ENCODE peak calls at places on chromosome 13, in four cellular contexts. Q, N, A and I are unnamed samples.

GRCh38 chr13:31742102-31742695 is 2.9 kb downstream of the RXFP2 start:
- DNase-seq in Q (no peak), N (peak), A (peak), I (no peak)

GRCh38 chr13:103222683-103223082 is 156.5 kb upstream of the SLC10A2 start:
- DNase-seq in Q (no peak), N (peak), A (no peak), I (no peak)

GRCh38 chr13:44703371-44703770 is 127.2 kb upstream of the TSC22D1 start:
- DNase-seq in Q (no peak), N (no peak), A (no peak), I (no peak)

GRCh38 chr13:20441879-20442278 is 83.8 kb downstream of the CRYL1 start:
- DNase-seq in Q (no peak), N (no peak), A (no peak), I (peak)

GRCh38 chr13:77362166-77362565 is 35.3 kb upstream of the MYCBP2 start:
- DNase-seq in Q (no peak), N (no peak), A (no peak), I (no peak)

GRCh38 chr13:110387451-110388140 is 80.5 kb downstream of the COL4A2 start:
- DNase-seq in Q (no peak), N (no peak), A (no peak), I (no peak)

GRCh38 chr13:99004931-99005330 is 27.1 kb upstream of the DOCK9 start:
- DNase-seq in Q (no peak), N (peak), A (no peak), I (no peak)

GRCh38 chr13:39417643-39418042 is 185.3 kb downstream of the LHFPL6 start:
- DNase-seq in Q (no peak), N (no peak), A (no peak), I (no peak)

GRCh38 chr13:71754407-71754974 is 112.5 kb downstream of the DACH1 start:
- DNase-seq in Q (no peak), N (no peak), A (no peak), I (no peak)

GRCh38 chr13:38705351-38705750 is 18.5 kb downstream of the FREM2 start:
- DNase-seq in Q (no peak), N (no peak), A (no peak), I (no peak)

GRCh38 chr13:45113809-45114208 is 6.5 kb upstream of the GTF2F2 start:
- DNase-seq in Q (no peak), N (peak), A (no peak), I (no peak)

GRCh38 chr13:112720814-112721197 is 31.0 kb downstream of the ATP11A start:
- DNase-seq in Q (no peak), N (no peak), A (no peak), I (no peak)

GRCh38 chr13:98428256-98428966 is 148.5 kb downstream of the STK24 start:
- DNase-seq in Q (no peak), N (no peak), A (no peak), I (no peak)

GRCh38 chr13:50589651-50590054 is 253.8 kb downstream of the DLEU7 start:
- DNase-seq in Q (peak), N (no peak), A (no peak), I (peak)

GRCh38 chr13:50914848-50915247 is 5.3 kb downstream of the RNASEH2B start:
- DNase-seq in Q (no peak), N (no peak), A (no peak), I (no peak)

GRCh38 chr13:91406619-91407018 is 8.2 kb downstream of the GPC5 start:
- DNase-seq in Q (no peak), N (peak), A (no peak), I (peak)

GRCh38 chr13:80040219-80040976 is 300.5 kb downstream of the SPRY2 start:
- DNase-seq in Q (peak), N (no peak), A (no peak), I (peak)

GRCh38 chr13:19053561-19053960 is 128.1 kb downstream of the TUBA3C start:
- DNase-seq in Q (no peak), N (no peak), A (no peak), I (no peak)

GRCh38 chr13:44093607-44094583 is 214.2 kb downstream of the LACC1 start:
- DNase-seq in Q (no peak), N (peak), A (no peak), I (no peak)

GRCh38 chr13:50942630-50943311 is 33.2 kb downstream of the RNASEH2B start:
- DNase-seq in Q (no peak), N (no peak), A (no peak), I (no peak)

GRCh38 chr13:37070956-37071355 is 11.5 kb upstream of the SUPT20H start:
- DNase-seq in Q (no peak), N (no peak), A (no peak), I (no peak)

GRCh38 chr13:50322006-50322405 is 306.8 kb downstream of the KCNRG start:
- DNase-seq in Q (no peak), N (no peak), A (no peak), I (no peak)

GRCh38 chr13:77697208-77698103 is at the start of gene SLAIN1:
- DNase-seq in Q (no peak), N (peak), A (peak), I (peak)

GRCh38 chr13:99698816-99699099 is 197.5 kb downstream of the TM9SF2 start:
- DNase-seq in Q (no peak), N (no peak), A (no peak), I (no peak)

GRCh38 chr13:104327217-104327616 is 1261.0 kb upstream of the SLC10A2 start:
- DNase-seq in Q (no peak), N (no peak), A (no peak), I (no peak)

GRCh38 chr13:100131863-100132574 is 43.1 kb downstream of the PCCA start:
- DNase-seq in Q (peak), N (no peak), A (no peak), I (peak)

GRCh38 chr13:81487151-81487550 is 1146.2 kb upstream of the SPRY2 start:
- DNase-seq in Q (no peak), N (no peak), A (peak), I (no peak)

GRCh38 chr13:59906413-59907027 is 257.2 kb downstream of the DIAPH3 start:
- DNase-seq in Q (no peak), N (peak), A (no peak), I (no peak)

GRCh38 chr13:45584816-45585215 is 30.7 kb downstream of the ERICH6B start:
- DNase-seq in Q (no peak), N (peak), A (no peak), I (no peak)

GRCh38 chr13:43985437-43986051 is 105.8 kb downstream of the LACC1 start:
- DNase-seq in Q (no peak), N (no peak), A (no peak), I (no peak)